ENCODE peak calls at places on chromosomes 4 and X, in nine cellular contexts. R, Q, V, N, O, J, M, I and E are unnamed samples.

GRCh38 chr4:77931452-77932135 is 69.0 kb downstream of the MRPL1 start:
- DNase-seq in R (no peak), Q (peak), V (no peak), N (no peak), O (no peak), J (peak), M (no peak), I (peak), E (no peak)

GRCh38 chr4:103996059-103996458 is 276.3 kb upstream of the TACR3 start:
- DNase-seq in R (no peak), Q (no peak), V (no peak), N (no peak), O (no peak), J (no peak), M (no peak), I (peak), E (no peak)

GRCh38 chr4:8010618-8011017 is 71.0 kb upstream of the AFAP1 start:
- DNase-seq in R (no peak), Q (no peak), V (peak), N (no peak), O (peak), J (peak), M (no peak), I (peak), E (no peak)

GRCh38 chr4:88285235-88285505 is 809 bp upstream of the PPM1K start:
- DNase-seq in R (no peak), Q (no peak), V (no peak), N (no peak), O (no peak), J (no peak), M (no peak), I (no peak), E (no peak)

GRCh38 chr4:112550728-112551127 is 34.7 kb upstream of the NEUROG2 start:
- DNase-seq in R (no peak), Q (no peak), V (no peak), N (no peak), O (no peak), J (peak), M (no peak), I (peak), E (no peak)

GRCh38 chr4:2077537-2078460 is 18.7 kb downstream of the NAT8L start:
- DNase-seq in R (no peak), Q (no peak), V (no peak), N (no peak), O (no peak), J (no peak), M (no peak), I (no peak), E (no peak)

GRCh38 chr4:39032218-39033085 is at the start of gene TMEM156:
- DNase-seq in R (peak), Q (peak), V (no peak), N (no peak), O (no peak), J (no peak), M (no peak), I (peak), E (no peak)

GRCh38 chrX:114006664-114007063 is 577.2 kb upstream of the HTR2C start:
- DNase-seq in R (no peak), Q (no peak), V (no peak), N (no peak), O (no peak), J (no peak), M (no peak), I (no peak), E (no peak)

GRCh38 chrX:39974228-39974627 is 123.5 kb downstream of the BCOR start:
- DNase-seq in R (no peak), Q (no peak), V (no peak), N (no peak), O (no peak), J (no peak), M (no peak), I (no peak), E (no peak)

GRCh38 chr4:187128226-187128625 is 404.6 kb upstream of the FAT1 start:
- DNase-seq in R (no peak), Q (no peak), V (no peak), N (no peak), O (no peak), J (peak), M (no peak), I (peak), E (no peak)

GRCh38 chrX:139969286-139969685 is 4.0 kb upstream of the CXorf66 start:
- DNase-seq in R (no peak), Q (no peak), V (no peak), N (no peak), O (no peak), J (no peak), M (no peak), I (no peak), E (no peak)

GRCh38 chr4:182745268-182745667 is 171.9 kb downstream of the DCTD start:
- DNase-seq in R (no peak), Q (peak), V (no peak), N (no peak), O (no peak), J (no peak), M (no peak), I (peak), E (no peak)

GRCh38 chr4:6229095-6229494 is 28.7 kb upstream of the JAKMIP1 start:
- DNase-seq in R (no peak), Q (no peak), V (no peak), N (no peak), O (peak), J (no peak), M (no peak), I (no peak), E (no peak)

GRCh38 chr4:1199556-1200331 is 27.4 kb upstream of the SPON2 start:
- DNase-seq in R (no peak), Q (no peak), V (peak), N (peak), O (peak), J (no peak), M (no peak), I (no peak), E (no peak)

GRCh38 chr4:148112231-148112982 is 329.8 kb downstream of the NR3C2 start:
- DNase-seq in R (no peak), Q (peak), V (no peak), N (no peak), O (no peak), J (peak), M (no peak), I (peak), E (no peak)

GRCh38 chr4:110518889-110519490 is 43.0 kb downstream of the ENPEP start:
- DNase-seq in R (no peak), Q (peak), V (peak), N (no peak), O (no peak), J (peak), M (no peak), I (peak), E (no peak)

GRCh38 chr4:155672342-155672741 is 5.7 kb downstream of the GUCY1A1 start:
- DNase-seq in R (no peak), Q (no peak), V (no peak), N (no peak), O (no peak), J (no peak), M (no peak), I (no peak), E (no peak)

GRCh38 chr4:155667538-155668511 is 1.2 kb downstream of the GUCY1A1 start:
- DNase-seq in R (peak), Q (peak), V (peak), N (peak), O (peak), J (peak), M (no peak), I (peak), E (peak)

GRCh38 chr4:155665054-155665453 is 1.6 kb upstream of the GUCY1A1 start:
- DNase-seq in R (no peak), Q (no peak), V (no peak), N (no peak), O (no peak), J (no peak), M (no peak), I (no peak), E (no peak)

GRCh38 chr4:155666701-155667537 is at the start of gene GUCY1A1:
- DNase-seq in R (peak), Q (peak), V (peak), N (peak), O (peak), J (peak), M (no peak), I (peak), E (no peak)
- TF ChIP-seq CTCF in R (no peak), Q (no peak), V (no peak), N (no peak), O (no peak), J (no peak), M (no peak), I (no peak), E (no peak)

GRCh38 chr4:107825072-107825789 is 499 bp downstream of the SGMS2 start:
- DNase-seq in R (no peak), Q (peak), V (peak), N (no peak), O (peak), J (peak), M (peak), I (peak), E (peak)
- TF ChIP-seq CTCF in R (no peak), Q (no peak), V (no peak), N (no peak), O (no peak), J (no peak), M (no peak), I (no peak), E (no peak)

GRCh38 chr4:177367336-177367735 is 57.7 kb downstream of the NEIL3 start:
- DNase-seq in R (no peak), Q (no peak), V (no peak), N (no peak), O (no peak), J (peak), M (no peak), I (peak), E (no peak)
- TF ChIP-seq CTCF in R (no peak), Q (peak), V (no peak), N (no peak), O (no peak), J (peak), M (no peak), I (peak), E (no peak)

GRCh38 chr4:76680934-76681333 is 217.0 kb downstream of the SOWAHB start:
- DNase-seq in R (no peak), Q (no peak), V (no peak), N (no peak), O (no peak), J (no peak), M (no peak), I (no peak), E (no peak)
- TF ChIP-seq CTCF in R (no peak), Q (no peak), V (peak), N (no peak), O (no peak), J (no peak), M (no peak), I (no peak), E (no peak)

DNA sequence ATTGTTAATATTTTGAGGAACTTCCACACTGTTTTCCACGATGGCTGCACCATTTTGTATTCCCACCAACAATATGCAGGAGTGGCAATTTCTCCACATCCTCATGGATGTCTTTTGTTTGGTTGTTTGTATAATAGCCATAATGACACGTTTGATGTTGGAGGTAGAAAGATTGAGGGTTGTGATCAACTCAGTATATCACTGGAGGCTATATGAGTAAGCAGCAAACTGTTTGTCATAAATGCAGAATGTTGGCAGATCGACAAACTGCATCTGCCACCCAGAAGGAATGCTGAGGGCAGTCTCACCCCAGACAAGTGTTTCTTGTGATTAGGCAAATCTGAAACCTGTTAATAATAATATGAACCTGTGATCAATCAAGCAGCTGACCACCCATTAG is 243.9 kb upstream of the WDFY3 start:
- DNase-seq in R (no peak), Q (no peak), V (no peak), N (no peak), O (no peak), J (peak), M (no peak), I (peak), E (no peak)
- TF ChIP-seq CTCF in R (no peak), Q (no peak), V (no peak), N (no peak), O (no peak), J (no peak), M (no peak), I (no peak), E (no peak)